ENCODE peak calls at places on chromosome 9, in four cellular contexts. One of them, this sample, is unnamed.

GRCh38 chr9:96217358-96217755 is 84.6 kb downstream of the HSD17B3 start:
- DNase-seq in tibial nerve: no peak
- DNase-seq in heart left ventricle: peak
- DNase-seq in astrocyte: no peak
- DNase-seq in this sample: no peak

GRCh38 chr9:83707518-83707767 is 315 bp downstream of the UBQLN1 start:
- DNase-seq in tibial nerve: peak
- DNase-seq in heart left ventricle: no peak
- DNase-seq in astrocyte: peak
- DNase-seq in this sample: no peak

GRCh38 chr9:123355761-123356520 is at the start of gene CRB2:
- DNase-seq in tibial nerve: no peak
- DNase-seq in heart left ventricle: no peak
- DNase-seq in astrocyte: no peak
- DNase-seq in this sample: peak

GRCh38 chr9:36489453-36489852 is 83.2 kb upstream of the MELK start:
- DNase-seq in tibial nerve: no peak
- DNase-seq in heart left ventricle: no peak
- DNase-seq in astrocyte: no peak
- DNase-seq in this sample: no peak

GRCh38 chr9:109880276-109881169 is 100.5 kb downstream of the PALM2AKAP2 start:
- DNase-seq in tibial nerve: no peak
- DNase-seq in heart left ventricle: no peak
- DNase-seq in astrocyte: no peak
- DNase-seq in this sample: peak

GRCh38 chr9:114238919-114239879 is 83.7 kb upstream of the ORM1 start:
- DNase-seq in tibial nerve: no peak
- DNase-seq in heart left ventricle: peak
- DNase-seq in astrocyte: peak
- DNase-seq in this sample: peak

GRCh38 chr9:99807276-99807852 is 14.3 kb upstream of the NR4A3 start:
- DNase-seq in tibial nerve: no peak
- DNase-seq in heart left ventricle: peak
- DNase-seq in astrocyte: peak
- DNase-seq in this sample: peak

GRCh38 chr9:83219154-83219923 is 156.4 kb upstream of the RASEF start:
- DNase-seq in tibial nerve: peak
- DNase-seq in heart left ventricle: peak
- DNase-seq in astrocyte: peak
- DNase-seq in this sample: peak

GRCh38 chr9:126692041-126692758 is 78.5 kb downstream of the LMX1B start:
- DNase-seq in tibial nerve: no peak
- DNase-seq in heart left ventricle: no peak
- DNase-seq in astrocyte: no peak
- DNase-seq in this sample: no peak

GRCh38 chr9:83280790-83281189 is 217.8 kb upstream of the RASEF start:
- DNase-seq in tibial nerve: no peak
- DNase-seq in heart left ventricle: no peak
- DNase-seq in astrocyte: no peak
- DNase-seq in this sample: no peak

GRCh38 chr9:113299800-113300292 is 3.3 kb downstream of the RNF183 start:
- DNase-seq in tibial nerve: no peak
- DNase-seq in heart left ventricle: no peak
- DNase-seq in astrocyte: no peak
- DNase-seq in this sample: peak

GRCh38 chr9:81145331-81145963 is 543.9 kb downstream of the TLE1 start:
- DNase-seq in tibial nerve: no peak
- DNase-seq in heart left ventricle: no peak
- DNase-seq in astrocyte: peak
- DNase-seq in this sample: no peak

GRCh38 chr9:128361981-128362646 is 9.1 kb upstream of the URM1 start:
- DNase-seq in tibial nerve: peak
- DNase-seq in heart left ventricle: peak
- DNase-seq in astrocyte: peak
- DNase-seq in this sample: peak

GRCh38 chr9:128503870-128504269 is 649 bp upstream of the GLE1 start:
- DNase-seq in tibial nerve: no peak
- DNase-seq in heart left ventricle: peak
- DNase-seq in astrocyte: peak
- DNase-seq in this sample: no peak

GRCh38 chr9:84301851-84302250 is 38.7 kb downstream of the SLC28A3 start:
- DNase-seq in tibial nerve: no peak
- DNase-seq in heart left ventricle: no peak
- DNase-seq in astrocyte: peak
- DNase-seq in this sample: no peak

GRCh38 chr9:131708613-131709002 is 31.3 kb downstream of the RAPGEF1 start:
- DNase-seq in tibial nerve: no peak
- DNase-seq in heart left ventricle: no peak
- DNase-seq in astrocyte: no peak
- DNase-seq in this sample: no peak

GRCh38 chr9:120348951-120349429 is 231.0 kb downstream of the CDK5RAP2 start:
- DNase-seq in tibial nerve: no peak
- DNase-seq in heart left ventricle: peak
- DNase-seq in astrocyte: peak
- DNase-seq in this sample: peak

GRCh38 chr9:134871941-134872340 is 8.7 kb upstream of the FCN2 start:
- DNase-seq in tibial nerve: no peak
- DNase-seq in heart left ventricle: peak
- DNase-seq in astrocyte: no peak
- DNase-seq in this sample: no peak

GRCh38 chr9:93060746-93061259 is 2.3 kb downstream of the SUSD3 start:
- DNase-seq in tibial nerve: no peak
- DNase-seq in heart left ventricle: no peak
- DNase-seq in astrocyte: peak
- DNase-seq in this sample: no peak

GRCh38 chr9:105168935-105169334 is 75.5 kb upstream of the SLC44A1 start:
- DNase-seq in tibial nerve: no peak
- DNase-seq in heart left ventricle: peak
- DNase-seq in astrocyte: no peak
- DNase-seq in this sample: no peak

GRCh38 chr9:72133365-72134035 is 15.7 kb upstream of the GDA start:
- DNase-seq in tibial nerve: no peak
- DNase-seq in heart left ventricle: no peak
- DNase-seq in astrocyte: no peak
- DNase-seq in this sample: no peak

GRCh38 chr9:129553277-129553676 is 67.6 kb downstream of the C9orf50 start:
- DNase-seq in tibial nerve: no peak
- DNase-seq in heart left ventricle: no peak
- DNase-seq in astrocyte: no peak
- DNase-seq in this sample: peak

GRCh38 chr9:36728651-36729520 is 156.2 kb downstream of the MELK start:
- DNase-seq in tibial nerve: peak
- DNase-seq in heart left ventricle: no peak
- DNase-seq in astrocyte: peak
- DNase-seq in this sample: peak

DNA sequence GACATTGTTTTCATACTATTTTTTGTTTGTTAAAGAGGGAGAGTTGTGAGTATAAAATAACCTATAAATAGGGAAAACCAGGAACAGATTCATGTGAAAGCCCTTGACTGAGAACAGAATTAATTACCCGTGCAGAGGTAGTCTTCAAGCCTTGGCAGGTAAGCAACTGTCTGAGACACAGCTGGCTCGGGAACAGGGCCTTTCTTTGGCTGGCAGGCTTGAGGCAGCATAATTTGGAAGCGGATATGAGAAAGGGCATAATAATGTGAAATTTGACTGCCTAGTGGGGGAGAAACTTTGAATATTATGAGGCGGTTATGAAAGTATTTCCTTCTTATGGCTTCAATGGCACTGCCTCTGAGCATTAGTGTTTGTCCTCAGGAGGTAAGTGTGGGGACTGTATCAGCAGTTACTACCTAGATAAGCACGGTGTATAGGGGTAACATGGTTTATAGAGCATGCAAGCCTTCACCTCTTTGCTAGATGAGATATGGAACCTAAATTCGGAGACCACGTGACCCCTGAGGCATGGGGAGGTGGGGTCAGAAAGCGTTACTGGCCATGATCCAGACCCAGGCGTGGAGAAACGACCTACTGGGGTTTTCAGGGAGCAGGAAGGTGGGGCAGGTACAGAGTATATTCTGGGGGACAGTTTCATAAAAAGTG is 210.2 kb upstream of the GAS1 start:
- DNase-seq in tibial nerve: no peak
- DNase-seq in heart left ventricle: no peak
- DNase-seq in astrocyte: peak
- DNase-seq in this sample: no peak
- H3K4me3 ChIP-seq in tibial nerve: no peak
- H3K4me3 ChIP-seq in heart left ventricle: no peak
- H3K4me3 ChIP-seq in astrocyte: no peak
- H3K4me3 ChIP-seq in this sample: no peak

DNA sequence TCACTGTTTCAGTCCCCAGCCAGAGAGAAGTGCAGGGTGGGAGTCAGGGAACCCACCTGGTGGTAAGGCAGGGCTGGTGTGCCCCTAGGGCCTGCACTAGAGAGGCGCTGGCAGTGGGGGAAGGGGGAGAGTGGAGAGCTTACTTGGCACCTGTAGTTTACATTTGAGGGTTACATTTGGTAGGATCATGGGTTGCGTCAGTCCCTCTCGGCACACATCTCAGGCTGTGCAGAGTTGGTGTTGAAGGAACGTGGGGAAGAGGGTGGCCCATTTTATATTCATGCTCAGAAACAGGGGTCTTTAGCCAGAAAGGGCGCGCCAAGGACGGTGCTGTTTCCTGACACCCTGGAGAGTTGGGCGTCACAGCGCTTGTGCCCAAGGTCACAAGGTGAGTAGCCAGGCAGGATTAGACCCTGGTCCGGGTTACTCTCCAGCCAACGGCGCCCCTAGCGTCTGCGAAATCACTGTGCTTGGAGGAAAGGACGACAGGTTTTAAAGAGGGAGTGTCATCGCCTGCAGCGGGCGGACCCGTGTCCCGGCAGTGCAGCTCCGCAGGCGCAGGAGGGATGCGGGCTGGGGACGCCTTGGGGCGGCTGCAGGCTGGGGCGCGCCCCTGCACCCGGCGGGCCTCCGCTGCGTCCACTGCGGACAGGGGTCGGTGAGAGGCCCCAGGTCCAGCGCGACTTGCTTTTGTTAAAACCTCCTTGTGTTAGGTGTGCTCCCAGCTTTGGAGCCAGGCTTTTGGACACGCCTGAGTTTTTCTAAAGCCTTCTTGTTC is 272.6 kb downstream of the FANCC start:
- DNase-seq in tibial nerve: no peak
- DNase-seq in heart left ventricle: peak
- DNase-seq in astrocyte: no peak
- DNase-seq in this sample: no peak
- TF ChIP-seq CTCF in tibial nerve: peak
- TF ChIP-seq CTCF in heart left ventricle: peak
- TF ChIP-seq CTCF in astrocyte: no peak
- TF ChIP-seq CTCF in this sample: no peak

GRCh38 chr9:27838876-27839275 is 265.6 kb upstream of the C9orf72 start:
- DNase-seq in tibial nerve: no peak
- DNase-seq in heart left ventricle: no peak
- DNase-seq in astrocyte: no peak
- DNase-seq in this sample: no peak

GRCh38 chr9:27835286-27835685 is 262.0 kb upstream of the C9orf72 start:
- DNase-seq in tibial nerve: no peak
- DNase-seq in heart left ventricle: no peak
- DNase-seq in astrocyte: no peak
- DNase-seq in this sample: peak

GRCh38 chr9:27835746-27836145 is 262.5 kb upstream of the C9orf72 start:
- DNase-seq in tibial nerve: no peak
- DNase-seq in heart left ventricle: no peak
- DNase-seq in astrocyte: no peak
- DNase-seq in this sample: peak

GRCh38 chr9:27836661-27837401 is 263.6 kb upstream of the C9orf72 start:
- DNase-seq in tibial nerve: no peak
- DNase-seq in heart left ventricle: no peak
- DNase-seq in astrocyte: no peak
- DNase-seq in this sample: peak
- H3K27ac ChIP-seq in tibial nerve: no peak
- H3K27ac ChIP-seq in heart left ventricle: no peak
- H3K27ac ChIP-seq in astrocyte: no peak
- H3K27ac ChIP-seq in this sample: peak

DNA sequence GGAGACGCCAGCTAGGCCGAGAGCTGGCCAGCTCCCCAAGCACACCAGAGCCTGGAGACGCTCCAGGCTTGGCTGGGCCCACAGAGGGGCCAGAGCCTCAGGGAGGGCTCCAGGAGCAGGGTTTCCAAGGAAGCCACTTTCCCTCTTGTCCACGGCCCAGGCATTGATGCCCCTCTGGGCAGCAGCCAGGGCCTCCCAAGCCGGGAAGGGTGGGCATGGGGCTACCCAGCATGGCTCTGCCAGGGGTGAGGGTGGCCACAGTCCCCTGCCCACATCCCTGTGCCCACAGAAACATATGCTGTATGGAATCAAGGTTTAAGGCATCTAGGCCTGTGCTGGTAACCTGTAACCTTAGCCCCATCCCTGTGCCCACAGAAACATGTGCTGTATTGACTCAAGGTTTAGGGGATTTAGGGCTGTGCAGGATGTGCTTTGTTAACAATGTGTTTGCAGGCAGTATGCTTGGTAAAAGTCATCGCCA is 1.5 kb upstream of the DPP7 start:
- DNase-seq in tibial nerve: no peak
- DNase-seq in heart left ventricle: no peak
- DNase-seq in astrocyte: no peak
- DNase-seq in this sample: no peak
- H3K4me3 ChIP-seq in tibial nerve: no peak
- H3K4me3 ChIP-seq in heart left ventricle: no peak
- H3K4me3 ChIP-seq in astrocyte: no peak
- H3K4me3 ChIP-seq in this sample: no peak

GRCh38 chr9:98255578-98256296 is at the start of gene TBC1D2:
- DNase-seq in tibial nerve: peak
- DNase-seq in heart left ventricle: peak
- DNase-seq in astrocyte: peak
- DNase-seq in this sample: peak
- TF ChIP-seq CTCF in tibial nerve: no peak
- TF ChIP-seq CTCF in heart left ventricle: no peak
- TF ChIP-seq CTCF in astrocyte: peak
- TF ChIP-seq CTCF in this sample: peak

GRCh38 chr9:16341176-16341575 is 529.3 kb downstream of the BNC2 start:
- DNase-seq in tibial nerve: no peak
- DNase-seq in heart left ventricle: no peak
- DNase-seq in astrocyte: peak
- DNase-seq in this sample: no peak
- H3K27ac ChIP-seq in tibial nerve: no peak
- H3K27ac ChIP-seq in heart left ventricle: no peak
- H3K27ac ChIP-seq in astrocyte: no peak
- H3K27ac ChIP-seq in this sample: no peak

GRCh38 chr9:85523202-85523601 is 218.6 kb downstream of the AGTPBP1 start:
- DNase-seq in tibial nerve: no peak
- DNase-seq in heart left ventricle: no peak
- DNase-seq in astrocyte: no peak
- DNase-seq in this sample: peak
- H3K4me3 ChIP-seq in tibial nerve: no peak
- H3K4me3 ChIP-seq in heart left ventricle: peak
- H3K4me3 ChIP-seq in astrocyte: peak
- H3K4me3 ChIP-seq in this sample: peak